ENCODE peak calls at places on chromosomes 11 and 22, in ten cellular contexts. D, M, X, W, K, J, I, L, S and C are unnamed samples.

GRCh38 chr11:123438191-123438627 is 8.1 kb downstream of the GRAMD1B start:
- DNase-seq in D (no peak), M (no peak), X (no peak), W (no peak), K (no peak), J (no peak), I (no peak), L (no peak), S (peak), C (peak)

GRCh38 chr11:70153133-70153727 is 49.9 kb upstream of the FADD start:
- DNase-seq in D (no peak), M (no peak), X (no peak), W (no peak), K (no peak), J (no peak), I (no peak), L (no peak), S (no peak), C (no peak)

GRCh38 chr11:46361283-46362145 is 14.3 kb downstream of the DGKZ start:
- DNase-seq in D (no peak), M (no peak), X (no peak), W (peak), K (peak), J (no peak), I (no peak), L (peak), S (peak), C (no peak)

GRCh38 chr11:101860694-101861371 is 54.0 kb upstream of the CEP126 start:
- DNase-seq in D (peak), M (peak), X (peak), W (peak), K (peak), J (peak), I (no peak), L (peak), S (peak), C (peak)

GRCh38 chr11:69231466-69232018 is 62.4 kb upstream of the MYEOV start:
- DNase-seq in D (no peak), M (no peak), X (peak), W (no peak), K (no peak), J (no peak), I (peak), L (no peak), S (no peak), C (no peak)

GRCh38 chr22:38802671-38803121 is 8.8 kb upstream of the DNAL4 start:
- DNase-seq in D (peak), M (peak), X (peak), W (peak), K (peak), J (peak), I (no peak), L (peak), S (peak), C (peak)

GRCh38 chr11:117523680-117524079 is 196.0 kb downstream of the CEP164 start:
- DNase-seq in D (no peak), M (no peak), X (no peak), W (peak), K (peak), J (no peak), I (no peak), L (no peak), S (peak), C (peak)

GRCh38 chr11:23732026-23732425 is 764.8 kb upstream of the LUZP2 start:
- DNase-seq in D (no peak), M (no peak), X (no peak), W (no peak), K (no peak), J (peak), I (no peak), L (no peak), S (no peak), C (no peak)

GRCh38 chr22:47112566-47112965 is 350.1 kb downstream of the TBC1D22A start:
- DNase-seq in D (no peak), M (no peak), X (no peak), W (no peak), K (no peak), J (no peak), I (no peak), L (no peak), S (no peak), C (no peak)

GRCh38 chr11:67563354-67564114 is 20.1 kb upstream of the GSTP1 start:
- DNase-seq in D (peak), M (peak), X (peak), W (peak), K (peak), J (peak), I (peak), L (peak), S (peak), C (peak)

GRCh38 chr11:15972838-15973237 is 383.5 kb downstream of the SOX6 start:
- DNase-seq in D (no peak), M (no peak), X (no peak), W (no peak), K (no peak), J (no peak), I (no peak), L (no peak), S (no peak), C (no peak)

GRCh38 chr11:45654242-45654641 is 11.2 kb downstream of the CHST1 start:
- DNase-seq in D (no peak), M (no peak), X (peak), W (no peak), K (no peak), J (no peak), I (peak), L (no peak), S (no peak), C (no peak)

GRCh38 chr22:48492371-48493320 is 1335.0 kb downstream of the BRD1 start:
- DNase-seq in D (peak), M (peak), X (peak), W (peak), K (peak), J (peak), I (peak), L (peak), S (peak), C (peak)

GRCh38 chr11:17505146-17505545 is 28.5 kb upstream of the ABCC8 start:
- DNase-seq in D (no peak), M (no peak), X (no peak), W (no peak), K (no peak), J (no peak), I (no peak), L (no peak), S (no peak), C (no peak)

GRCh38 chr22:49491221-49491635 is 336.4 kb downstream of the BRD1 start:
- DNase-seq in D (no peak), M (no peak), X (no peak), W (no peak), K (no peak), J (no peak), I (no peak), L (no peak), S (no peak), C (no peak)

GRCh38 chr11:12677131-12677530 is 2.9 kb downstream of the TEAD1 start:
- DNase-seq in D (no peak), M (peak), X (no peak), W (peak), K (peak), J (no peak), I (no peak), L (no peak), S (no peak), C (no peak)

GRCh38 chr22:32552540-32552939 is 77.9 kb downstream of the FBXO7 start:
- DNase-seq in D (no peak), M (no peak), X (no peak), W (no peak), K (no peak), J (no peak), I (no peak), L (no peak), S (no peak), C (no peak)

GRCh38 chr11:93652161-93652597 is 9.3 kb upstream of the CEP295 start:
- DNase-seq in D (no peak), M (peak), X (peak), W (peak), K (peak), J (peak), I (no peak), L (no peak), S (peak), C (peak)

GRCh38 chr11:123483058-123483457 is 53.0 kb downstream of the GRAMD1B start:
- DNase-seq in D (no peak), M (peak), X (no peak), W (peak), K (no peak), J (no peak), I (no peak), L (no peak), S (peak), C (no peak)

GRCh38 chr22:42680648-42681047 is 31.5 kb upstream of the CYB5R3 start:
- DNase-seq in D (no peak), M (peak), X (no peak), W (peak), K (peak), J (no peak), I (no peak), L (peak), S (peak), C (peak)

GRCh38 chr22:45101828-45102227 is 61.9 kb upstream of the NUP50 start:
- DNase-seq in D (no peak), M (peak), X (peak), W (peak), K (peak), J (peak), I (peak), L (peak), S (peak), C (peak)

GRCh38 chr22:44574057-44574456 is 76.0 kb upstream of the RTL6 start:
- DNase-seq in D (peak), M (peak), X (no peak), W (peak), K (peak), J (no peak), I (peak), L (no peak), S (peak), C (peak)

GRCh38 chr11:111367411-111368284 is 11.4 kb downstream of the POU2AF1 start:
- DNase-seq in D (no peak), M (no peak), X (no peak), W (no peak), K (no peak), J (no peak), I (no peak), L (no peak), S (no peak), C (no peak)

GRCh38 chr11:133905677-133906156 is 51.1 kb downstream of the IGSF9B start:
- DNase-seq in D (no peak), M (no peak), X (no peak), W (no peak), K (no peak), J (no peak), I (no peak), L (peak), S (no peak), C (no peak)

GRCh38 chr11:3028808-3029207 is 28.4 kb downstream of the CARS1 start:
- DNase-seq in D (no peak), M (no peak), X (peak), W (no peak), K (no peak), J (no peak), I (no peak), L (no peak), S (no peak), C (no peak)

GRCh38 chr11:14094481-14095037 is 132.0 kb downstream of the SPON1 start:
- DNase-seq in D (no peak), M (no peak), X (no peak), W (no peak), K (no peak), J (no peak), I (no peak), L (no peak), S (no peak), C (no peak)

GRCh38 chr11:114188851-114189570 is 107.2 kb upstream of the NNMT start:
- DNase-seq in D (no peak), M (no peak), X (no peak), W (no peak), K (no peak), J (no peak), I (no peak), L (no peak), S (no peak), C (no peak)

GRCh38 chr11:1147792-1148191 is 10.0 kb upstream of the MUC5AC start:
- DNase-seq in D (no peak), M (no peak), X (no peak), W (no peak), K (no peak), J (no peak), I (no peak), L (no peak), S (no peak), C (no peak)

GRCh38 chr11:134566311-134566710 is 154.3 kb upstream of the B3GAT1 start:
- DNase-seq in D (no peak), M (no peak), X (no peak), W (no peak), K (no peak), J (no peak), I (peak), L (no peak), S (no peak), C (no peak)

DNA sequence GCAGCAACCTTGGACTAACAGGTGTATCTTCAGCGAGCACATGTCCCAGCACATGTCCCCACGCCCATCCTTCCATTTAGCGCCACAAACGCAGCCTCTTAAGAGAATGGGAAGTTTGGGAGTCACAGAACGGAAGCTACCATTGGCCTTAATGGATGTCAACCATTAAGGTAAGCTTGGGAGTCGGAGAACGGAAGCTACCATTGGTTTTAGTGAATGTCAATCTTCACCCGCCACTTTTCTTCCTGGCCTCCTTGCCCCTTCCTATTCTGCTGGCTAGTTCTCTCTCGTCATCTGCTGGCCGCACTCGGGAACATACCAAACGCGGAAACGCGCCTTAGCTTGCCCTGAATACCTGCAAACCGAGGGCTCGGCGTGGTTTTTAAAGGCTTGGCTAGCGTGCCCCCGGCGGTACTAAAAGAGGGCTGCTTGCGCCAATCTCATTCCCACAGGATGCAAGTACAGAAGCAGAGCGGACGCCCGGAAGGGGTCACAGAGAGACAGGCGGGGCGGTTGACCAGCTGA is 24.3 kb downstream of the GLYATL1 start:
- DNase-seq in D (no peak), M (peak), X (no peak), W (peak), K (peak), J (no peak), I (peak), L (no peak), S (peak), C (peak)
- TF ChIP-seq CTCF in D (no peak), M (peak), X (no peak), W (peak), K (no peak), J (no peak), I (peak), L (no peak), S (peak), C (peak)

DNA sequence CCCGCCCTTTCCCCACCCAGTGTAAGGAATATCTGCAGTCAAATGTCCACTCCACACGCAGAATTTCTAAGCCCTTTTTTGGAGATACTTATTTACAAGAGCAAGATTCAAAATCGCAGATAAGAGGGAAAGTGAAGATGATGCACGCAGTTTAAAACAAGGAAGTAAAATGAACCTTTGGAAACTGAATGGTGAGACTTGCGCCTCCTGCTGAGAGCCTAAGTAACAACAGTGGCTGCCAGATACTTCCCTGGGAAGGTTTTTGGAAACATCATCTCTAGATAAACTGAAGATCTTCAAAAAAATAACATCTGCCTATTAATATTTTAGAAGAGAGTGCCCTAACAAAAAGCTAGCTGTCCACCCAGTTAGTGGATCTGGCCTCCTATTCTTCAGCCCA is 963.1 kb upstream of the FAT3 start:
- DNase-seq in D (no peak), M (no peak), X (no peak), W (no peak), K (no peak), J (no peak), I (no peak), L (no peak), S (no peak), C (no peak)
- TF ChIP-seq CTCF in D (peak), M (no peak), X (no peak), W (no peak), K (no peak), J (no peak), I (no peak), L (no peak), S (no peak), C (no peak)

GRCh38 chr11:64355078-64355940 is 3.7 kb upstream of the RPS6KA4 start:
- DNase-seq in D (peak), M (peak), X (peak), W (peak), K (peak), J (peak), I (peak), L (peak), S (peak), C (peak)
- TF ChIP-seq CTCF in D (peak), M (peak), X (peak), W (peak), K (peak), J (peak), I (peak), L (peak), S (peak), C (peak)

DNA sequence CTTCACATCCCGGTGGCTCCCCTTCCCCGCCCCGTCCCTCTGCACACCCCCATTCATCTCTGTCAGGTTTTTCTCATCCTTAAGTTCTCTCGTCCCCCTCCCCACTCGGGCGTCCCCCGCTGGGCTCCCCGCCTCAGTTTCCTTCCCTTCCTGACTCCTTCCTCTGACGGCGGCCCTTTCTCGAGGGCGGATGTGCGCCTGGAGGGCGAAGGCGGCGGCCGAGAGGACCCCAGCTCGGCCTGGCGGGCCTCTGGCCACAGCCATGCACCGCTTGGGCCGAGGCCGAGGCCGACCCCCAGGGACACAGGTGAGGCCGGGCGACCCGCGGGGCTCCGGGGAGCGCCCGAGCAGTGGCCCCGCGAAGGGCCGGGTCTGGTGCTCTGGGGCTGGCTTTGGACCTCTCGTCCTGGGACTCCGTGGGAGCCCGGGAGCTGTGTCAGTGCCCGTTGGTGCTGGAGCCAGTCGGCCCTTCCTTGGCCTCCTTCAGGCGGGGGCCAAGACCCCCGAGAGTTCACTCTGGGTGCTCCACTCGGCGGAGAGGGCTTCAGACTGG is 2.9 kb downstream of the PHLDB1 start:
- DNase-seq in D (no peak), M (no peak), X (no peak), W (no peak), K (no peak), J (no peak), I (no peak), L (no peak), S (no peak), C (no peak)
- TF ChIP-seq CTCF in D (no peak), M (no peak), X (no peak), W (no peak), K (no peak), J (no peak), I (no peak), L (no peak), S (no peak), C (no peak)

GRCh38 chr22:28937206-28938025 is 54.0 kb downstream of the ZNRF3 start:
- DNase-seq in D (no peak), M (no peak), X (no peak), W (no peak), K (no peak), J (no peak), I (no peak), L (no peak), S (no peak), C (no peak)
- TF ChIP-seq CTCF in D (no peak), M (no peak), X (no peak), W (no peak), K (no peak), J (no peak), I (no peak), L (no peak), S (no peak), C (no peak)

GRCh38 chr22:24926428-24926725 is 20.1 kb downstream of the LHFPL7 start:
- DNase-seq in D (no peak), M (no peak), X (no peak), W (no peak), K (no peak), J (no peak), I (no peak), L (no peak), S (no peak), C (no peak)

GRCh38 chr22:24928322-24928721 is 18.2 kb downstream of the LHFPL7 start:
- DNase-seq in D (no peak), M (no peak), X (no peak), W (no peak), K (no peak), J (no peak), I (no peak), L (no peak), S (no peak), C (no peak)

GRCh38 chr22:24926849-24927579 is 19.5 kb downstream of the LHFPL7 start:
- DNase-seq in D (no peak), M (peak), X (no peak), W (peak), K (peak), J (no peak), I (no peak), L (no peak), S (no peak), C (no peak)

GRCh38 chr22:24930678-24931077 is 15.8 kb downstream of the LHFPL7 start:
- DNase-seq in D (no peak), M (no peak), X (no peak), W (no peak), K (no peak), J (no peak), I (no peak), L (no peak), S (no peak), C (no peak)

DNA sequence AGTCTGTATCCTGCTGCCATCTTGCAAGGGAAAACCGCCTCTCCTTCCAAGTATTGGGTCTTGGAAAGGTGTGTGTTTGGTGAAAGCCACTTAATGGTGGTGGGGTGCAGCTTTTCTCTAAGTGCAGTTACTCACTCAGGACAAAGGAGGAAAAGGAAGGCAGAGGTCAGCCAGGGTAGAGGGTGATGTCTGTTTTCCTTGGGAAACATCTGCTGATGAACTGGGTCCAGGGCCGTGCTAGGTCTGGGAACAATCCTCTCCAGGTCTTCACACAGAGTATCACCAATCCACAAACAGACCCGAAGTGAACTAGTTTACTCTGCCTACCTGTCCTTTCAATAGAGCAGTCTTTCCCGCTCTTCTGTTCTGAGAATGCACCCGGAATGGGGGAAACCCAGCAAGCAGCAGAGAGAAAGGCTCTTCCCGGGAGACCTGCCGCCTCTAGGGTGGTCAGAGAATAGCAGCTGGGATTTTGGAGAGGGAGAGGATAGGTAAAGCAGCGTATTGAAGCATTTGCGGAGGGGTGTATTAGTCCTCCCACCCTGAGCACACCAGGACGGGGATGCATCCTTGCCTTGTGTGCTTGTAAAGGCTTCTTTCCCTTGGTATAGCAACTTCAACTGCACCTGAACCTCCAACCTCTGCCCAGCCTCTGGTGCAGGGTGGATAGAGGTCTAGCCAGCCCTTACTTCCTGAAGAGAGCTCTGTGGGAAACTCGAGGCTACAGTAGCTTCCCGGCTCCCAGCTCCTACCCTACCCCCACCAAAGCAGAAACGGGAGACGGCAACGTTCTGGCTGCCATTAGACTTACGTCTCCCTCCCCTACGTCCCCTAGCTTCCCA is 20.7 kb downstream of the LHFPL7 start:
- DNase-seq in D (no peak), M (no peak), X (no peak), W (no peak), K (no peak), J (no peak), I (no peak), L (no peak), S (no peak), C (no peak)
- TF ChIP-seq CTCF in D (no peak), M (no peak), X (no peak), W (no peak), K (no peak), J (no peak), I (no peak), L (no peak), S (no peak), C (no peak)

GRCh38 chr11:119721129-119722120 is 7.6 kb downstream of the NECTIN1 start:
- DNase-seq in D (no peak), M (peak), X (peak), W (peak), K (no peak), J (peak), I (no peak), L (no peak), S (peak), C (peak)
- TF ChIP-seq CTCF in D (peak), M (no peak), X (peak), W (peak), K (peak), J (peak), I (peak), L (peak), S (peak), C (peak)